ENCODE peak calls at places on chromosomes 1 and 21, in nine cellular contexts. G is Peyer's patch; L is OCI-LY7; U is CD4-positive, CD25-positive, alpha-beta regulatory T cell; T is prostate gland; O is epithelial cell of esophagus; P is astrocyte; Y is mucosa of descending colon; F is GM12864. X is an unnamed sample.

GRCh38 chr1:33152685-33153432 is 29.0 kb downstream of the TRIM62 start:
- DNase-seq in G (no peak), L (peak), U (no peak), T (peak), O (no peak), P (no peak), Y (no peak), F (no peak), X (peak)

GRCh38 chr1:195664628-195665027 is 943.6 kb downstream of the KCNT2 start:
- DNase-seq in G (no peak), L (no peak), U (no peak), T (no peak), O (peak), P (peak), Y (no peak), F (no peak), X (no peak)

GRCh38 chr1:199932462-199932861 is 95.0 kb upstream of the NR5A2 start:
- DNase-seq in G (no peak), L (no peak), U (no peak), T (no peak), O (no peak), P (no peak), Y (no peak), F (no peak), X (no peak)

GRCh38 chr21:42862774-42863503 is 16.4 kb downstream of the WDR4 start:
- DNase-seq in G (peak), L (no peak), U (no peak), T (no peak), O (peak), P (no peak), Y (peak), F (no peak), X (no peak)

GRCh38 chr1:98674075-98674781 is 12.7 kb downstream of the SNX7 start:
- DNase-seq in G (no peak), L (no peak), U (no peak), T (no peak), O (peak), P (peak), Y (no peak), F (no peak), X (no peak)

GRCh38 chr1:3641816-3642215 is 8.1 kb downstream of the WRAP73 start:
- DNase-seq in G (no peak), L (no peak), U (no peak), T (no peak), O (no peak), P (no peak), Y (no peak), F (no peak), X (no peak)

GRCh38 chr21:36717901-36718465 is 19.1 kb downstream of the SIM2 start:
- DNase-seq in G (peak), L (no peak), U (no peak), T (no peak), O (no peak), P (no peak), Y (no peak), F (no peak), X (no peak)

GRCh38 chr21:19340303-19340702 is 936.7 kb upstream of the TMPRSS15 start:
- DNase-seq in G (no peak), L (no peak), U (no peak), T (no peak), O (no peak), P (no peak), Y (no peak), F (no peak), X (no peak)

GRCh38 chr1:58861510-58861909 is 77.7 kb upstream of the JUN start:
- DNase-seq in G (no peak), L (no peak), U (no peak), T (no peak), O (peak), P (no peak), Y (no peak), F (no peak), X (no peak)

GRCh38 chr1:86754265-86754974 is 50.0 kb downstream of the SH3GLB1 start:
- DNase-seq in G (no peak), L (no peak), U (no peak), T (no peak), O (no peak), P (no peak), Y (no peak), F (no peak), X (no peak)

GRCh38 chr1:243481101-243481500 is 225.3 kb downstream of the SDCCAG8 start:
- DNase-seq in G (no peak), L (no peak), U (no peak), T (no peak), O (no peak), P (no peak), Y (no peak), F (no peak), X (no peak)

GRCh38 chr21:45371649-45372048 is 33.3 kb upstream of the COL18A1 start:
- DNase-seq in G (no peak), L (no peak), U (no peak), T (no peak), O (no peak), P (no peak), Y (no peak), F (no peak), X (no peak)

GRCh38 chr1:38789498-38790169 is 69.9 kb downstream of the RRAGC start:
- DNase-seq in G (no peak), L (no peak), U (no peak), T (no peak), O (peak), P (no peak), Y (no peak), F (no peak), X (no peak)

GRCh38 chr1:41874350-41874749 is 44.4 kb downstream of the HIVEP3 start:
- DNase-seq in G (no peak), L (no peak), U (no peak), T (no peak), O (no peak), P (no peak), Y (no peak), F (no peak), X (peak)

GRCh38 chr1:151720974-151721787 is at the start of gene RIIAD1:
- DNase-seq in G (no peak), L (peak), U (peak), T (no peak), O (peak), P (no peak), Y (no peak), F (peak), X (no peak)

DNA sequence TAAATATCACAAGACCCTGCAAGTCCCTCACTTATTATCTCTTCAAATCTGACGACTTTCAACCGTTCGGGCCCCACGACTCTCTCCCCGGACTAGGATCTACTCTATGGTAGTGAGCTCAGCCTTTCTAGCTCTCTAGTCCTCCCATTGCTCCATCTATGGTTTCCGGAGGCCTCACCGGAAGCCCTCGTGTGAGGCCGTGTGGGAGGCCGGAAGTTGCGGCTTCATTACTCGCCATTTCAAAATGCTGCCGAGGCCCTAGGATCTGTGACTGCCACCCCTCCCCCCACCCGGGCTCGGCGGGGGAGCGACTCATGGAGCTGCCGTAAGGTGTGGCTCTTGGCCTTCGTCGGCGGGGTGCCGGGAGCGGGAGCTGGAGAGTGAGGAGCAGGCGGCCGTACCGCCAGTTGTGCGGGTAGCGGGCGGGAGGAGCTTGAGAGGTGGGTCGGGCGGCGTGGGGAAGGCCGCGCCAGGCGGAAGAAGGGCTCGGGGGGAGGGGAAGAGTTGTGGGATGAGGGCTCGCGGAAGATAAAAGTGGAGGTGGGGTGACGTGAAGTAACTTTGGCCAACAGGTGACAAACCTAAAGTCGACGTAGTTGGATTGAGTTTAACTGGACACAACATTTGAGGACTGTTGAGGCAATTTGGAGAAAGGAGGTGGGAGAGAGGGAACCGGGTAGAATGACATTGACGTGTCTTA is at the start of gene MDM4:
- DNase-seq in G (peak), L (peak), U (peak), T (peak), O (peak), P (peak), Y (peak), F (peak), X (peak)
- H3K4me3 ChIP-seq in G (peak), L (peak), U (peak), T (peak), O (peak), P (peak), Y (peak), F (peak), X (peak)

GRCh38 chr1:154191990-154192450 is at the start of gene TPM3:
- DNase-seq in G (no peak), L (no peak), U (no peak), T (no peak), O (no peak), P (no peak), Y (no peak), F (no peak), X (no peak)
- H3K4me3 ChIP-seq in G (no peak), L (no peak), U (no peak), T (no peak), O (no peak), P (no peak), Y (no peak), F (no peak), X (no peak)

GRCh38 chr1:204826970-204827369 is 43.7 kb upstream of the NFASC start:
- DNase-seq in G (peak), L (peak), U (peak), T (no peak), O (peak), P (no peak), Y (peak), F (no peak), X (peak)

GRCh38 chr1:204834329-204834728 is 36.3 kb upstream of the NFASC start:
- DNase-seq in G (no peak), L (no peak), U (no peak), T (no peak), O (no peak), P (no peak), Y (no peak), F (no peak), X (no peak)

GRCh38 chr1:204828352-204828850 is 42.3 kb upstream of the NFASC start:
- DNase-seq in G (peak), L (no peak), U (peak), T (no peak), O (peak), P (peak), Y (peak), F (no peak), X (no peak)

GRCh38 chr1:204830671-204831585 is 39.7 kb upstream of the NFASC start:
- DNase-seq in G (no peak), L (no peak), U (no peak), T (no peak), O (no peak), P (no peak), Y (no peak), F (no peak), X (no peak)

GRCh38 chr1:204829133-204829532 is 41.5 kb upstream of the NFASC start:
- DNase-seq in G (no peak), L (no peak), U (no peak), T (no peak), O (no peak), P (no peak), Y (no peak), F (no peak), X (no peak)
- H3K4me3 ChIP-seq in G (peak), L (no peak), U (no peak), T (peak), O (no peak), P (peak), Y (no peak), F (no peak), X (no peak)

GRCh38 chr1:145846191-145846590 is 761 bp downstream of the NUDT17 start:
- DNase-seq in G (peak), L (peak), U (peak), T (no peak), O (peak), P (no peak), Y (peak), F (no peak), X (no peak)
- H3K4me3 ChIP-seq in G (peak), L (peak), U (peak), T (peak), O (peak), P (peak), Y (no peak), F (peak), X (peak)

GRCh38 chr21:26597023-26597422 is 23.9 kb upstream of the CYYR1 start:
- DNase-seq in G (no peak), L (no peak), U (no peak), T (no peak), O (peak), P (no peak), Y (no peak), F (no peak), X (no peak)

GRCh38 chr21:26587621-26588260 is 14.7 kb upstream of the CYYR1 start:
- DNase-seq in G (no peak), L (no peak), U (no peak), T (no peak), O (peak), P (peak), Y (no peak), F (no peak), X (no peak)

GRCh38 chr21:26595971-26596370 is 22.9 kb upstream of the CYYR1 start:
- DNase-seq in G (no peak), L (no peak), U (no peak), T (no peak), O (no peak), P (no peak), Y (no peak), F (no peak), X (no peak)

GRCh38 chr21:26593800-26594199 is 20.7 kb upstream of the CYYR1 start:
- DNase-seq in G (no peak), L (no peak), U (no peak), T (no peak), O (peak), P (no peak), Y (no peak), F (no peak), X (no peak)

DNA sequence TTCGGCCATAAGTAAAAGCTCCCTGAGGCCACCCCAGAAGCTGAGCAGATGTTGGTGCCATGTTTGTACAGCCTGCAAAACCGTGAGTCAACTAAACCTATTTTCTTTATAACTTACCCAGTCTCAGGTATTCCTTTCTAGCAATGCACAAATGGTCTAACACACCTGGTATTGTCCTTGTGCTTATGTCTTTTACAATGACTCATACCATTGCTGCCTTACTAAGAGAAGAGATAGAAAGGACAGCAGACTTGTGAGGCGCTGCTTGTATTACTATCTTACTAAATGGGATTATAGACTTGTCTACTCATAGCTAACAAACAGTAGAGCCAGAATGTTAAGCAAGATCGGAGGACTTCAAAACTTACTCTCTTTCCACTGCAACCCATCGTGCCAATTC is 18.5 kb upstream of the CYYR1 start:
- DNase-seq in G (no peak), L (no peak), U (no peak), T (no peak), O (peak), P (no peak), Y (no peak), F (no peak), X (no peak)
- H3K4me3 ChIP-seq in G (no peak), L (no peak), U (no peak), T (no peak), O (no peak), P (no peak), Y (no peak), F (no peak), X (no peak)

DNA sequence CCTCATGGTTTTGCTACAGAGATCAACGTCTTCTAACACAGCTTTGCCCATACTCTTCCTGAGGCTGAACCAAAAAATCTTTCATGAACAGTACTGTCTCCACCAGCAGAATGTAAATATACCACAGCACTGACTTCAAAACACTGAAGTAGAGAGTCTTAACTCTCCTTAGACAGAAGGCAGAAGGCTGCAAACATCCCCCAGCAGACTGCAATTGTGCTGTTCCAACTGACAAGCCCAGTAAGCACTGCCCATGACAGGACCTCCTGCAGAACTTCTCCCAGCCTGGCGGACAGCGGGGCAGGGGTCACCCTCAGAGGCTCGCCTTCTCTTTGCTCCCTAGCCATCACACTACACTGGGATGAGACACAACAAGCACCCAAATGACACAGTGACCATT is 218.7 kb downstream of the RERE start:
- DNase-seq in G (no peak), L (no peak), U (peak), T (no peak), O (no peak), P (peak), Y (no peak), F (no peak), X (no peak)
- H3K4me3 ChIP-seq in G (no peak), L (no peak), U (no peak), T (no peak), O (no peak), P (no peak), Y (no peak), F (no peak), X (no peak)

GRCh38 chr1:77888429-77889239 is at the start of gene NEXN:
- DNase-seq in G (peak), L (no peak), U (no peak), T (peak), O (peak), P (peak), Y (peak), F (no peak), X (no peak)

GRCh38 chr1:77889240-77889637 is 815 bp downstream of the NEXN start:
- DNase-seq in G (no peak), L (no peak), U (no peak), T (no peak), O (peak), P (peak), Y (no peak), F (no peak), X (no peak)

GRCh38 chr1:77888071-77888428 is 374 bp upstream of the NEXN start:
- DNase-seq in G (peak), L (no peak), U (no peak), T (no peak), O (no peak), P (peak), Y (no peak), F (no peak), X (no peak)

GRCh38 chr1:77891200-77891599 is 2.8 kb downstream of the NEXN start:
- DNase-seq in G (no peak), L (no peak), U (no peak), T (no peak), O (no peak), P (no peak), Y (no peak), F (no peak), X (no peak)

GRCh38 chr1:77889671-77890070 is 1.2 kb downstream of the NEXN start:
- DNase-seq in G (no peak), L (no peak), U (no peak), T (no peak), O (peak), P (peak), Y (no peak), F (no peak), X (no peak)
- H3K4me3 ChIP-seq in G (no peak), L (no peak), U (no peak), T (peak), O (peak), P (peak), Y (no peak), F (no peak), X (no peak)

GRCh38 chr1:29282924-29283803 is 46.8 kb downstream of the PTPRU start:
- DNase-seq in G (peak), L (peak), U (peak), T (no peak), O (peak), P (no peak), Y (peak), F (peak), X (peak)
- H3K4me3 ChIP-seq in G (no peak), L (peak), U (no peak), T (no peak), O (no peak), P (no peak), Y (no peak), F (no peak), X (no peak)

X was measured in Jurkat, Clone E6-1.